ENCODE peak calls at places on chromosomes 7 and 10, in seven cellular contexts. O is K562, S is H1, A is SK-N-SH, I is HepG2, V is HCT116, W is GM12878. P is an unnamed sample.

GRCh38 chr10:102479651-102480050 is 22.9 kb downstream of the ACTR1A start:
- DNase-seq in W (no peak), O (no peak), I (no peak), S (no peak), A (no peak), V (no peak), P (no peak)

GRCh38 chr7:17690030-17690429 is 250.3 kb downstream of the SNX13 start:
- DNase-seq in I (no peak), V (no peak), S (no peak), O (no peak), A (no peak), W (peak; percentile 11), P (no peak)

GRCh38 chr7:131107343-131108211 is 220.1 kb upstream of the MKLN1 start:
- DNase-seq in W (no peak), S (peak; percentile 63), I (peak; percentile 83), V (peak; percentile 44), A (peak; percentile 88), O (peak; percentile 75), P (peak; percentile 70)

GRCh38 chr10:3763852-3764625 is 21.0 kb downstream of the KLF6 start:
- DNase-seq in O (no peak), A (no peak), S (no peak), I (no peak), W (no peak), V (no peak), P (no peak)

GRCh38 chr7:88020953-88021650 is 87.1 kb downstream of the ADAM22 start:
- DNase-seq in I (no peak), S (no peak), W (no peak), V (peak; percentile 13), O (no peak), A (no peak), P (no peak)

GRCh38 chr10:67306588-67307205 is 380.9 kb downstream of the LRRTM3 start:
- DNase-seq in O (peak; percentile 21), I (peak; percentile 27), W (no peak), A (peak; percentile 36), S (no peak), V (peak; percentile 24), P (peak; percentile 66)

GRCh38 chr7:127765150-127765549 is 113.2 kb downstream of the SND1 start:
- DNase-seq in O (no peak), A (no peak), V (no peak), S (no peak), W (no peak), I (no peak), P (no peak)

GRCh38 chr10:123129553-123130271 is 6.1 kb upstream of the HMX3 start:
- DNase-seq in A (no peak), S (no peak), I (no peak), V (no peak), W (no peak), O (no peak), P (no peak)

GRCh38 chr10:110746254-110746826 is 102.2 kb downstream of the RBM20 start:
- DNase-seq in W (no peak), V (peak; percentile 63), I (peak; percentile 56), S (peak; percentile 72), A (peak; percentile 71), O (peak; percentile 50), P (peak; percentile 81)

GRCh38 chr10:88490216-88490980 is 92.7 kb downstream of the RNLS start:
- DNase-seq in A (no peak), I (no peak), O (no peak), V (no peak), W (no peak), S (no peak), P (no peak)

GRCh38 chr7:142356166-142356565 is 98.3 kb upstream of the PRSS58 start:
- DNase-seq in W (no peak), I (no peak), O (no peak), V (no peak), A (no peak), S (no peak), P (no peak)

GRCh38 chr10:30433286-30433778 is 652 bp upstream of the MAP3K8 start:
- DNase-seq in S (peak; percentile 80), A (peak; percentile 78), O (peak; percentile 25), I (peak; percentile 77), V (peak; percentile 64), W (no peak), P (no peak)

GRCh38 chr7:112341464-112341863 is 108.8 kb upstream of the IFRD1 start:
- DNase-seq in A (no peak), S (no peak), O (no peak), W (no peak), I (no peak), V (no peak), P (no peak)

GRCh38 chr7:154183482-154183881 is 131.3 kb downstream of the DPP6 start:
- DNase-seq in W (no peak), I (no peak), V (no peak), S (no peak), A (peak; percentile 37), O (no peak), P (no peak)

GRCh38 chr10:116744849-116745248 is 2.5 kb upstream of the HSPA12A start:
- DNase-seq in W (no peak), I (no peak), O (no peak), S (no peak), V (no peak), A (no peak), P (no peak)

GRCh38 chr10:80552151-80552646 is 14.5 kb downstream of the SH2D4B start:
- DNase-seq in A (no peak), S (peak; percentile 50), V (no peak), W (no peak), O (no peak), I (peak; percentile 19), P (no peak)

GRCh38 chr10:51422311-51423120 is 276.9 kb downstream of the CSTF2T start:
- DNase-seq in I (peak; percentile 15), S (peak; percentile 67), V (peak; percentile 16), W (peak; percentile 8), O (no peak), A (peak; percentile 21), P (peak; percentile 55)

GRCh38 chr10:132535065-132535651 is 2.4 kb upstream of the INPP5A start:
- DNase-seq in A (no peak), S (no peak), W (no peak), I (no peak), V (no peak), O (no peak), P (no peak)

GRCh38 chr10:132538031-132538789 is 623 bp downstream of the INPP5A start:
- DNase-seq in V (no peak), O (no peak), S (no peak), W (no peak), A (no peak), I (no peak), P (no peak)

GRCh38 chr10:132537713-132538020 is at the start of gene INPP5A:
- DNase-seq in W (no peak), A (no peak), O (no peak), I (no peak), V (no peak), S (no peak), P (no peak)

GRCh38 chr10:132536964-132537712 is 449 bp upstream of the INPP5A start:
- DNase-seq in A (peak; percentile 100), V (peak; percentile 85), W (peak; percentile 84), I (peak; percentile 95), O (peak; percentile 97), S (peak; percentile 100), P (peak; percentile 84)

GRCh38 chr10:132536241-132536963 is 1.2 kb upstream of the INPP5A start:
- DNase-seq in O (peak; percentile 32), V (no peak), I (no peak), W (no peak), S (no peak), A (peak; percentile 73), P (no peak)
- TF ChIP-seq JUND in O (no peak), V (no peak), I (no peak), W (no peak), S (no peak), A (no peak), P (no peak)

GRCh38 chr7:157877298-157877840 is 540.6 kb downstream of the DNAJB6 start:
- DNase-seq in W (no peak), V (no peak), O (no peak), I (no peak), A (no peak), S (no peak), P (no peak)

GRCh38 chr7:157875230-157876179 is 538.7 kb downstream of the DNAJB6 start:
- DNase-seq in O (peak; percentile 68), S (peak; percentile 85), A (peak; percentile 91), W (no peak), V (peak; percentile 23), I (no peak), P (peak; percentile 19)

GRCh38 chr7:157874208-157874816 is 537.5 kb downstream of the DNAJB6 start:
- DNase-seq in I (no peak), V (no peak), A (no peak), S (no peak), O (no peak), W (no peak), P (no peak)

GRCh38 chr7:157874870-157875229 is 538.0 kb downstream of the DNAJB6 start:
- DNase-seq in V (no peak), S (no peak), O (no peak), A (no peak), I (no peak), W (no peak), P (no peak)

GRCh38 chr7:157876469-157877285 is 539.9 kb downstream of the DNAJB6 start:
- DNase-seq in I (no peak), V (no peak), S (peak; percentile 80), A (no peak), W (no peak), O (peak; percentile 55), P (no peak)
- TF ChIP-seq JUND in I (no peak), V (no peak), S (no peak), A (no peak), W (no peak), O (no peak), P (no peak)

DNA sequence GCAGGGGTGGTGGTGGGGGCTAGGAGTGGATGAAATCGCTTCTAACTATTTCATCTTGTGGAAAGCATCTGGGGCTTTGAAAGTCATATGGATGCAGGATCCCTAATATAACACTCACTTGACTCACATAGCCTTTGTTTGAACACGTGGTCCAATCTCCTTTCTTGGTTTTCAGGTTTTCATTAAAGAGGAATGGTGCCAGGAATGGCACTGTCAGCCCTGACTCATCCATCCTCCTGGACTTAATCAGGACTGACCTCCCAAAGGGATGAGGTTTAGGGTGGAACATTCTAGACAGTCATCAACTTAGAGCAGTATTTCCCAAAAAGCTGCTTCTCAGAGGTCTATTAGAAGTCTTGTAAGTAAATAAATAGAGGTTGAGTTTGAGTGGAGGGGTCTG is 162.0 kb upstream of the PLXNA4 start:
- DNase-seq in V (peak; percentile 6), O (no peak), S (no peak), I (no peak), W (no peak), A (no peak), P (no peak)
- TF ChIP-seq JUND in V (no peak), O (no peak), S (no peak), I (no peak), W (no peak), A (peak; percentile 96), P (no peak)

DNA sequence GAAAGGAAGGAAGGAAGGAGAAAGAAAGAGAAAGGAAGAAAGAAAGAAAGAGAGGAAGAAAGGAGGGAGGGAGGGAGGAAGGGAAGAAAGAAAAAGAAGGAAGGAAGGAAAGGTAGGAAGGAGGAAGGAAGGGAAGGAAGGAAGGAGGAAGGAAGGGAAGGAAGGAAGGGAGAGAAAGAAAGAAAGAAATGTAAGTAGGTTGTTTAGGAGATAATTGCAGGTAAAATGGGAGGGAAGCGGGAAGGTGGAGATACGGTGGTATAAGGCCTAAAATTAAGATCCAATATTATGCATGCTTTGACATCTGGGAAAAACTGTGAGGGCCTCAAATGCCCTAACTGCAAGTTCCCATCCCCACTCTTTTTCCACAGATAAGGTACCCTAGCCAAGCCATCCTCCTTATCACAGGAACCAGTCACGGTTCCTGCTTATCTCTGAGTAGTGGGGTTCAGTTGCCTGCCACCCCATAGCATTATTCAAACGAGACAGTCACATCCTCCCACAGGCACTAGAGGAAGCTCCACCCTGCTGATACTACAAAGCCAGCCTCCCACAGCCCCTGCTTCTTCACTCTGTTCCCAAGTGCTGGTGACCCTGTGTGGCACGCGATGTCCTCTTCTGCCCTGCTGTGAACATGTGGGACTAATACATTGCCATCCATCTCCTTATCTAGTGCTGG is 28.7 kb downstream of the ST8SIA6 start:
- DNase-seq in A (no peak), V (no peak), O (peak; percentile 90), W (no peak), I (no peak), S (peak; percentile 31), P (no peak)
- TF ChIP-seq JUND in A (no peak), V (no peak), O (peak; percentile 88), W (no peak), I (no peak), S (no peak), P (no peak)